ENCODE peak calls at places on chromosome 5, in seven cellular contexts. H, J, E, S, Q, I and G are unnamed samples.

GRCh38 chr5:67089200-67089725 is 107.3 kb downstream of the CD180 start:
- DNase-seq in H (peak; percentile 36), S (no peak), Q (no peak), J (no peak), E (no peak), I (no peak), G (no peak)

GRCh38 chr5:93273176-93273575 is 307.8 kb downstream of the NR2F1-AS1 start:
- DNase-seq in I (no peak), Q (no peak), H (no peak), E (no peak), J (no peak), S (no peak), G (no peak)

GRCh38 chr5:34499001-34499734 is 157.0 kb upstream of the RAI14 start:
- DNase-seq in S (no peak), E (no peak), I (no peak), H (no peak), Q (no peak), J (no peak), G (no peak)

GRCh38 chr5:135238622-135239460 is 160.2 kb downstream of the MACROH2A1 start:
- DNase-seq in E (no peak), I (no peak), H (peak; percentile 10), J (peak; percentile 28), Q (no peak), S (no peak), G (no peak)

GRCh38 chr5:179906795-179907569 is 715 bp downstream of the TBC1D9B start:
- DNase-seq in H (no peak), Q (peak; percentile 61), I (peak; percentile 59), S (no peak), E (no peak), J (peak; percentile 65), G (peak; percentile 57)

GRCh38 chr5:144333336-144333920 is 162.8 kb downstream of the KCTD16 start:
- DNase-seq in J (no peak), Q (no peak), E (no peak), I (no peak), H (peak; percentile 47), S (no peak), G (no peak)

GRCh38 chr5:65722575-65723424 is 795 bp downstream of the NLN start:
- DNase-seq in S (peak; percentile 40), H (no peak), Q (no peak), E (peak; percentile 29), J (no peak), I (peak; percentile 50), G (peak; percentile 6)

GRCh38 chr5:167730121-167730520 is 561.3 kb upstream of the WWC1 start:
- DNase-seq in J (no peak), S (no peak), H (no peak), E (no peak), I (no peak), Q (no peak), G (no peak)

GRCh38 chr5:439636-440035 is 3.3 kb upstream of the EXOC3 start:
- DNase-seq in E (no peak), J (peak; percentile 41), Q (no peak), S (no peak), H (no peak), I (no peak), G (no peak)
- H3K4me1 ChIP-seq in E (peaks cover 16% of the 10 kb centered on the region), J (peaks cover 18% of the 10 kb centered on the region), Q (peaks cover 14% of the 10 kb centered on the region), S (peaks cover 35% of the 10 kb centered on the region), H (no peaks in the 10 kb centered on the region), I (peaks cover 22% of the 10 kb centered on the region), G (peaks cover 5% of the 10 kb centered on the region)

GRCh38 chr5:2302169-2302568 is 419.4 kb upstream of the IRX4 start:
- DNase-seq in S (no peak), H (no peak), Q (no peak), I (no peak), E (no peak), J (no peak), G (no peak)

GRCh38 chr5:2307631-2308030 is 424.9 kb upstream of the IRX4 start:
- DNase-seq in H (no peak), Q (no peak), J (no peak), E (no peak), I (no peak), S (no peak), G (no peak)

GRCh38 chr5:2310946-2311345 is 428.2 kb upstream of the IRX4 start:
- DNase-seq in E (no peak), Q (no peak), I (no peak), S (no peak), H (no peak), J (no peak), G (no peak)

GRCh38 chr5:2303391-2304100 is 420.8 kb upstream of the IRX4 start:
- DNase-seq in S (no peak), E (no peak), I (no peak), J (no peak), Q (no peak), H (no peak), G (no peak)

GRCh38 chr5:2306711-2307110 is 424.0 kb upstream of the IRX4 start:
- DNase-seq in Q (no peak), E (no peak), S (no peak), J (no peak), I (no peak), H (no peak), G (no peak)
- H3K9me3 ChIP-seq in Q (no peaks in the 10 kb centered on the region), E (no peaks in the 10 kb centered on the region), S (peaks cover 3% of the 10 kb centered on the region), J (no peaks in the 10 kb centered on the region), I (no peaks in the 10 kb centered on the region), H (no peaks in the 10 kb centered on the region), G (no peaks in the 10 kb centered on the region)

GRCh38 chr5:57210633-57211032 is 36.8 kb downstream of the GPBP1 start:
- DNase-seq in J (no peak), I (no peak), Q (no peak), H (no peak), S (no peak), E (no peak), G (no peak)
- H3K27ac ChIP-seq in J (no peak overlapping the region), I (peak overlapping the region; percentile 4), Q (no peak overlapping the region), H (no peak overlapping the region), S (no peak overlapping the region), E (no peak overlapping the region), G (no peak overlapping the region)

GRCh38 chr5:132431682-132432081 is 58.9 kb downstream of the IRF1 start:
- DNase-seq in E (no peak), I (no peak), S (no peak), J (no peak), H (no peak), Q (no peak), G (no peak)
- H3K4me1 ChIP-seq in E (peaks cover 49% of the 10 kb centered on the region), I (peaks cover 12% of the 10 kb centered on the region), S (peaks cover 4% of the 10 kb centered on the region), J (peaks cover 73% of the 10 kb centered on the region), H (peaks cover 11% of the 10 kb centered on the region), Q (peaks cover 25% of the 10 kb centered on the region), G (peaks cover 61% of the 10 kb centered on the region)

GRCh38 chr5:141234109-141234508 is 11.0 kb downstream of the PCDHB14 start:
- DNase-seq in J (no peak), I (no peak), E (peak; percentile 4), H (no peak), Q (peak; percentile 42), S (no peak), G (no peak)
- H3K9me3 ChIP-seq in J (no peaks in the 10 kb centered on the region), I (no peaks in the 10 kb centered on the region), E (peaks cover 37% of the 10 kb centered on the region), H (peaks cover 74% of the 10 kb centered on the region), Q (peaks cover 30% of the 10 kb centered on the region), S (peaks cover 28% of the 10 kb centered on the region), G (no peaks in the 10 kb centered on the region)

GRCh38 chr5:9544502-9545300 is 1.2 kb downstream of the SEMA5A start:
- DNase-seq in S (peak; percentile 84), E (peak; percentile 35), J (peak; percentile 93), Q (peak; percentile 88), H (peak; percentile 79), I (peak; percentile 91), G (peak; percentile 86)

GRCh38 chr5:9545301-9545958 is 445 bp downstream of the SEMA5A start:
- DNase-seq in E (no peak), Q (no peak), H (no peak), S (peak; percentile 36), I (peak; percentile 31), J (no peak), G (no peak)

GRCh38 chr5:9543266-9543925 is 2.5 kb downstream of the SEMA5A start:
- DNase-seq in S (no peak), E (no peak), Q (no peak), I (no peak), H (no peak), J (no peak), G (no peak)

GRCh38 chr5:9545959-9546851 is at the start of gene SEMA5A:
- DNase-seq in E (no peak), Q (peak; percentile 78), S (peak; percentile 73), H (peak; percentile 50), I (peak; percentile 87), J (peak; percentile 88), G (peak; percentile 77)

GRCh38 chr5:9544056-9544455 is 1.8 kb downstream of the SEMA5A start:
- DNase-seq in Q (no peak), I (no peak), E (no peak), H (no peak), J (no peak), S (no peak), G (no peak)
- H3K27ac ChIP-seq in Q (no peak overlapping the region), I (no peak overlapping the region), E (no peak overlapping the region), H (peak overlapping the region; percentile 61), J (peak overlapping the region; percentile 85), S (no peak overlapping the region), G (peak overlapping the region; percentile 68)

GRCh38 chr5:148829734-148830133 is 3.3 kb downstream of the ADRB2 start:
- DNase-seq in H (no peak), J (no peak), S (no peak), Q (no peak), E (no peak), I (peak; percentile 19), G (no peak)

GRCh38 chr5:148831590-148832565 is 5.5 kb downstream of the ADRB2 start:
- DNase-seq in S (no peak), H (peak; percentile 48), J (no peak), E (no peak), I (no peak), Q (no peak), G (no peak)

GRCh38 chr5:148828461-148829247 is 2.2 kb downstream of the ADRB2 start:
- DNase-seq in Q (no peak), S (no peak), I (no peak), E (no peak), H (no peak), J (no peak), G (no peak)

GRCh38 chr5:148829248-148829594 is 2.8 kb downstream of the ADRB2 start:
- DNase-seq in Q (no peak), H (no peak), J (no peak), S (no peak), I (no peak), E (no peak), G (no peak)

DNA sequence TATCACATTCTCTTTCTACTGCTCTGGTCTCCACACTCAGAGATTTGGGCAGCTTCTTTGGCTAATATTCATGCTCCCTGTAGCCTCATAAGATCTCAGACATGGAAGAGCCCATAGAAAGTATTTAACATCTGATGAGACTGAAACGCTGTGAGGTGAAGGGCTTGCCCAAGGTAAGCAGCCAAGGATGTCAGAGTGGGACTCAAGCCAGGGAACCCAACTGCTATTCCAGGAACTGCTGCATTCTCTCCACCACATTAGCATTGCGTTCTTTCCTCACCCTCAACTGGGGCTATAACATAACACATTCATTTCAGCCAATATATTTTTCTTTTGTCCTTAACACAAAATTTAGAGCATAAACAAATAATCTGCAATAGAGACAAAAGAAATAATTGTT is 3.8 kb downstream of the ADRB2 start:
- DNase-seq in E (no peak), J (no peak), Q (no peak), I (no peak), H (no peak), S (no peak), G (no peak)
- H3K4me1 ChIP-seq in E (peaks cover 8% of the 10 kb centered on the region), J (peaks cover 9% of the 10 kb centered on the region), Q (no peaks in the 10 kb centered on the region), I (peaks cover 63% of the 10 kb centered on the region), H (no peaks in the 10 kb centered on the region), S (peaks cover 4% of the 10 kb centered on the region), G (peaks cover 2% of the 10 kb centered on the region)

GRCh38 chr5:141150215-141150992 is 547 bp downstream of the PCDHB6 start:
- DNase-seq in Q (no peak), E (no peak), S (no peak), H (no peak), J (no peak), I (no peak), G (no peak)
- H3K9me3 ChIP-seq in Q (peaks cover 25% of the 10 kb centered on the region), E (no peaks in the 10 kb centered on the region), S (peaks cover 8% of the 10 kb centered on the region), H (peaks cover 49% of the 10 kb centered on the region), J (no peaks in the 10 kb centered on the region), I (no peaks in the 10 kb centered on the region), G (no peaks in the 10 kb centered on the region)

GRCh38 chr5:169628891-169629290 is 8.2 kb upstream of the DOCK2 start:
- DNase-seq in J (no peak), H (no peak), I (no peak), S (no peak), E (no peak), Q (no peak), G (no peak)
- H3K27ac ChIP-seq in J (no peak overlapping the region), H (no peak overlapping the region), I (no peak overlapping the region), S (no peak overlapping the region), E (no peak overlapping the region), Q (no peak overlapping the region), G (no peak overlapping the region)